ENCODE peak calls at places on chromosome 6, in five cellular contexts. J, U, K, W and Z are unnamed samples.

GRCh38 chr6:166112580-166112979 is 55.1 kb downstream of the TBXT start:
- DNase-seq in W (no peak), U (no peak), J (no peak), K (peak), Z (no peak)

GRCh38 chr6:116616757-116617093 is 446 bp downstream of the RSPH4A start:
- DNase-seq in W (peak), J (no peak), U (no peak), K (peak), Z (peak)

GRCh38 chr6:124958759-124959354 is 3.4 kb upstream of the RNF217 start:
- DNase-seq in W (no peak), U (no peak), J (no peak), K (no peak), Z (no peak)

GRCh38 chr6:3908223-3908622 is 59.0 kb downstream of the FAM50B start:
- DNase-seq in U (no peak), W (no peak), K (no peak), J (no peak), Z (no peak)

GRCh38 chr6:142235247-142235646 is 66.6 kb upstream of the ADGRG6 start:
- DNase-seq in J (no peak), K (no peak), U (no peak), W (no peak), Z (no peak)

GRCh38 chr6:140311146-140311545 is 936.7 kb upstream of the CITED2 start:
- DNase-seq in W (no peak), U (no peak), K (no peak), J (no peak), Z (no peak)

GRCh38 chr6:98828991-98829411 is 5.4 kb upstream of the POU3F2 start:
- DNase-seq in W (no peak), K (no peak), U (no peak), J (no peak), Z (no peak)

GRCh38 chr6:3885262-3886036 is 36.3 kb downstream of the FAM50B start:
- DNase-seq in J (no peak), W (no peak), U (no peak), K (peak), Z (no peak)

GRCh38 chr6:159578629-159579028 is 114.4 kb downstream of the SOD2 start:
- DNase-seq in W (no peak), U (no peak), J (no peak), K (no peak), Z (no peak)

GRCh38 chr6:152207915-152208714 is 400.6 kb downstream of the ESR1 start:
- DNase-seq in K (no peak), W (no peak), J (no peak), U (no peak), Z (no peak)

GRCh38 chr6:37109714-37110454 is 60.1 kb upstream of the PIM1 start:
- DNase-seq in U (no peak), W (no peak), J (no peak), K (peak), Z (peak)

GRCh38 chr6:85764844-85765243 is 122.2 kb upstream of the SYNCRIP start:
- DNase-seq in U (no peak), K (no peak), W (no peak), J (no peak), Z (no peak)

GRCh38 chr6:114007451-114007953 is 36.6 kb upstream of the HDAC2 start:
- DNase-seq in K (no peak), J (no peak), W (peak), U (no peak), Z (no peak)

GRCh38 chr6:157059781-157060180 is 263.5 kb downstream of the TMEM242 start:
- DNase-seq in W (no peak), K (no peak), U (no peak), J (no peak), Z (no peak)

GRCh38 chr6:47464052-47464451 is 13.5 kb upstream of the CD2AP start:
- DNase-seq in W (no peak), J (no peak), K (no peak), U (no peak), Z (no peak)

GRCh38 chr6:40550096-40550731 is 37.0 kb downstream of the LRFN2 start:
- DNase-seq in K (peak), W (no peak), J (no peak), U (no peak), Z (peak)

GRCh38 chr6:138377844-138378243 is at the start of gene SMIM28:
- DNase-seq in K (no peak), J (no peak), W (no peak), U (no peak), Z (no peak)

GRCh38 chr6:15810618-15811017 is 147.8 kb upstream of the DTNBP1 start:
- DNase-seq in K (no peak), W (no peak), J (no peak), U (no peak), Z (no peak)

GRCh38 chr6:158485411-158485810 is 74.5 kb upstream of the TMEM181 start:
- DNase-seq in W (no peak), U (no peak), K (no peak), J (no peak), Z (no peak)

GRCh38 chr6:55980627-55981211 is 105.3 kb upstream of the BMP5 start:
- DNase-seq in K (peak), W (no peak), J (no peak), U (no peak), Z (peak)

GRCh38 chr6:157024745-157025144 is 247.6 kb downstream of the ARID1B start:
- DNase-seq in K (no peak), U (no peak), W (no peak), J (no peak), Z (no peak)

GRCh38 chr6:18510644-18511033 is 123.5 kb downstream of the RNF144B start:
- DNase-seq in K (no peak), U (no peak), J (no peak), W (no peak), Z (no peak)

GRCh38 chr6:47413752-47414516 is 63.7 kb upstream of the CD2AP start:
- DNase-seq in K (peak), W (peak), J (no peak), U (no peak), Z (peak)

GRCh38 chr6:31907158-31907813 is 5.4 kb upstream of the ZBTB12 start:
- DNase-seq in U (no peak), W (no peak), K (no peak), J (no peak), Z (peak)

GRCh38 chr6:139981810-139982550 is 607.5 kb upstream of the CITED2 start:
- DNase-seq in K (peak), J (no peak), W (no peak), U (no peak), Z (no peak)

GRCh38 chr6:87832025-87832825 is 130.2 kb upstream of the AKIRIN2 start:
- DNase-seq in W (peak), K (peak), J (no peak), U (no peak), Z (no peak)

GRCh38 chr6:74100719-74101287 is 404.8 kb downstream of the CD109 start:
- DNase-seq in W (no peak), J (no peak), U (no peak), K (no peak), Z (no peak)

DNA sequence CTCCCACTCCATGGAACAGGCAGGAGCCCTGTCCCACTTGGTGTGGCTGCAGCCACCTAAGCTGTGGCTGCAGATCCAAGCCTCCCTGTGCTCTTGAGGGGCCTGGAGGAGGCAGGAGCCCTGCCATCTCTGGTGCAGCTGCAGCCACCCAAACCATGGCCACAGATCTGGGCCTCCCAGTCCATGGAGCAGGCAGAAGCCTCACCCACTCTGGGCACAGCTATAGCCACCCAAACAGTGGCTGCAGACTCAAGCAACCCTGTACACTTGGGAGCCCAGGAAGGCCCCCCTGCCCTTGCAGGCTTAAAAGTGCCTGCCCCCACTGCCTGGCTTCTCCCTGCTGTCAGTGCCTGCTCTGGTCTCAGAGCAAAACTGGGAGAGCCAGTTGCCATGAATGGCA is 320.3 kb downstream of the RFPL4B start:
- DNase-seq in W (no peak), J (no peak), K (no peak), U (no peak), Z (no peak)
- H3K27ac ChIP-seq in W (no peak), J (no peak), K (no peak), U (no peak), Z (no peak)

GRCh38 chr6:487956-488355 is 96.4 kb downstream of the IRF4 start:
- DNase-seq in K (no peak), U (no peak), W (no peak), J (no peak), Z (no peak)
- H3K27ac ChIP-seq in K (no peak), U (no peak), W (no peak), J (no peak), Z (no peak)

DNA sequence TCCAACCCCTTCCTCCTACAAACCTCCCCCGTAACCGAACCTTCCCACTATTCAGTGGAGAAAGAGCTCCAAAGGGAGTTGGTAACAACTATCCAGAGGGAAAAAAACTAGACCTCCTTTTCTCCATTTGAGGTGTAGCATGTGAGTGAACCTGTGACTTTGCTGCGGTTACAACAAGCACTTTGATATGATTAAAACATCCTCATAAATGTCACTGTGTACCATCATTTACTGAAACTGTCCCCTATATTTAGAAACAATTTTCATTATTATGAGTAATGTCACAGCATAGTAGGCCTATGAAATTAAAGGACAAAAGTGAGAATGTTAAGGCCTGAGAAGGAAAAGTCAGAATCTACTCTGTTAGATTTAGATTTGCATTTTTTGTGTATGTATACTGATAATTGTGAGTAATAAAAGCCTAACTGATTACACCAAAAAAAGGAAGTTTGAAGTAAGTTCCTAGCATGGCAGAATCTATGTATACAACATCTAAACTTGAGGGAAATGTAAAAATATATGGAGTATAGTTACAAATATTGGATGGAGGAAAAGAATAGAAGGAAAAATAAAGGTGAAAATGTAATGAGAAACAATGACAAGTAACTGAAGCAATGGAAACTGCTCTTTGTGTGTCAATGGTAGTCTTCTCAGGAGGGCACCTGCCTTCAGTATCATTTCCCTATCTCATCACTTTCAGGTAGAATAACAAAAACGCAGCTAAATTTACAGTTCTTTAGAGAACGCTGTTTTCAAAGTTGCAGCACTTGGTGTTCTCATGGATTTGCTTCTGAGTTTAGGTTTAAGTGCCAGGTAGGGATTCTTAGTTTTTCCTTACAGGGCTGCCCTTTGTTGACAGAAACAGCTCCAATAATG is 145.9 kb downstream of the IMPG1 start:
- DNase-seq in W (no peak), J (no peak), K (no peak), U (no peak), Z (no peak)
- H3K27ac ChIP-seq in W (no peak), J (no peak), K (no peak), U (no peak), Z (no peak)

GRCh38 chr6:162727347-162728176 is at the start of the genes PACRG and PRKN:
- DNase-seq in W (peak), U (peak), J (peak), K (peak), Z (peak)

GRCh38 chr6:162726997-162727346 is 594 bp downstream of the PRKN start:
- DNase-seq in U (no peak), W (no peak), K (no peak), J (no peak), Z (peak)

GRCh38 chr6:162728706-162729105 is 932 bp downstream of the PACRG start:
- DNase-seq in W (no peak), J (no peak), K (no peak), U (no peak), Z (no peak)

GRCh38 chr6:162730502-162730901 is 2.7 kb downstream of the PACRG start:
- DNase-seq in K (no peak), W (no peak), J (no peak), U (no peak), Z (no peak)

GRCh38 chr6:162728177-162728571 is 400 bp downstream of the PACRG start:
- DNase-seq in U (no peak), J (no peak), W (no peak), K (no peak), Z (peak)
- H3K27ac ChIP-seq in U (peak), J (peak), W (peak), K (peak), Z (peak)

DNA sequence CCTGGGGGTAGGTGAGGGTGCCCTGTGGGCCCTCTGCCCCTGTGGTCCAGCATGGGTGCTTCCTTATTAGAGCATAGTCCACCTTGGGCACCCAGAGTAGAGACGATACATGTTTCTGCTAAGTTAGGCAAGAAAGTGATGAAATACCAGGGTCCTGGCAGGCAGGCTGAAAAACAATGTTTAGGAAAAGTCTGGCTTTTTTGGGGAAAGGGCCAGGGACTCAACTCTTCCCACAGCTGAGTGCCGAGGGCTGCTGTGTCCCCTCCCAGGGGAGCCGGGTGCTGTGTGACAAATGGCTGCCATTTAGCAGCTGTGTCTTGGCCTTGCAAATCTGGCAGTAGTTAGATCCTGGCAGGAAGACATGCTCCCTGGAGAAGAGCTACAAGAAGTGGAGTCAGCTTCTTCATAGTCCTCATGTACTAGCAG is 61.5 kb downstream of the RREB1 start:
- DNase-seq in U (peak), K (no peak), W (no peak), J (no peak), Z (no peak)
- H3K27ac ChIP-seq in U (peak), K (peak), W (no peak), J (peak), Z (no peak)

GRCh38 chr6:27374824-27375612 is 13.5 kb upstream of the ZNF391 start:
- DNase-seq in W (peak), J (no peak), U (peak), K (peak), Z (peak)
- H3K27ac ChIP-seq in W (peak), J (peak), U (peak), K (peak), Z (peak)

GRCh38 chr6:21238208-21238607 is 355.3 kb upstream of the SOX4 start:
- DNase-seq in K (no peak), W (no peak), U (no peak), J (no peak), Z (no peak)

GRCh38 chr6:21240709-21241108 is 352.8 kb upstream of the SOX4 start:
- DNase-seq in W (no peak), K (no peak), U (no peak), J (no peak), Z (no peak)

GRCh38 chr6:21230536-21230935 is 363.0 kb upstream of the SOX4 start:
- DNase-seq in U (no peak), K (no peak), W (no peak), J (no peak), Z (no peak)

GRCh38 chr6:21235162-21235561 is 358.4 kb upstream of the SOX4 start:
- DNase-seq in K (no peak), U (no peak), W (no peak), J (no peak), Z (no peak)
- H3K27ac ChIP-seq in K (no peak), U (no peak), W (no peak), J (no peak), Z (no peak)